ENCODE peak calls at places on chromosomes 11 and 22, in eight cellular contexts. One of them, this sample, is unnamed.

GRCh38 chr11:69283446-69283845 is 10.5 kb upstream of the MYEOV start:
- DNase-seq in A549: no peak
- DNase-seq in H1: no peak
- DNase-seq in IMR-90: no peak
- DNase-seq in GM12878: no peak
- DNase-seq in K562: no peak
- DNase-seq in WTC11: no peak
- DNase-seq in HepG2: no peak
- DNase-seq in this sample: no peak

GRCh38 chr22:45877036-45877380 is 100.0 kb downstream of the WNT7B start:
- DNase-seq in A549: no peak
- DNase-seq in H1: peak
- DNase-seq in IMR-90: no peak
- DNase-seq in GM12878: no peak
- DNase-seq in K562: no peak
- DNase-seq in WTC11: no peak
- DNase-seq in HepG2: no peak
- DNase-seq in this sample: no peak

GRCh38 chr11:36240746-36241295 is 48.4 kb downstream of the COMMD9 start:
- DNase-seq in A549: no peak
- DNase-seq in H1: no peak
- DNase-seq in IMR-90: no peak
- DNase-seq in GM12878: no peak
- DNase-seq in K562: no peak
- DNase-seq in WTC11: no peak
- DNase-seq in HepG2: no peak
- DNase-seq in this sample: peak

GRCh38 chr11:64445651-64446050 is 86.7 kb downstream of the RPS6KA4 start:
- DNase-seq in A549: no peak
- DNase-seq in H1: no peak
- DNase-seq in IMR-90: no peak
- DNase-seq in GM12878: no peak
- DNase-seq in K562: no peak
- DNase-seq in WTC11: no peak
- DNase-seq in HepG2: no peak
- DNase-seq in this sample: no peak

GRCh38 chr11:95296165-95296564 is 65.2 kb upstream of the SESN3 start:
- DNase-seq in A549: no peak
- DNase-seq in H1: no peak
- DNase-seq in IMR-90: no peak
- DNase-seq in GM12878: no peak
- DNase-seq in K562: no peak
- DNase-seq in WTC11: no peak
- DNase-seq in HepG2: no peak
- DNase-seq in this sample: peak

GRCh38 chr11:58676563-58677135 is 54.2 kb downstream of the CNTF start:
- DNase-seq in A549: no peak
- DNase-seq in H1: no peak
- DNase-seq in IMR-90: no peak
- DNase-seq in GM12878: no peak
- DNase-seq in K562: no peak
- DNase-seq in WTC11: no peak
- DNase-seq in HepG2: no peak
- DNase-seq in this sample: no peak

GRCh38 chr11:426851-427250 is 12.1 kb upstream of the SIGIRR start:
- DNase-seq in A549: no peak
- DNase-seq in H1: no peak
- DNase-seq in IMR-90: no peak
- DNase-seq in GM12878: no peak
- DNase-seq in K562: no peak
- DNase-seq in WTC11: no peak
- DNase-seq in HepG2: no peak
- DNase-seq in this sample: no peak

GRCh38 chr22:42766860-42767259 is 46.2 kb upstream of the A4GALT start:
- DNase-seq in A549: no peak
- DNase-seq in H1: no peak
- DNase-seq in IMR-90: no peak
- DNase-seq in GM12878: no peak
- DNase-seq in K562: no peak
- DNase-seq in WTC11: no peak
- DNase-seq in HepG2: no peak
- DNase-seq in this sample: no peak

GRCh38 chr22:42793848-42794405 is 63.1 kb downstream of the ARFGAP3 start:
- DNase-seq in A549: no peak
- DNase-seq in H1: no peak
- DNase-seq in IMR-90: no peak
- DNase-seq in GM12878: no peak
- DNase-seq in K562: no peak
- DNase-seq in WTC11: no peak
- DNase-seq in HepG2: no peak
- DNase-seq in this sample: no peak

GRCh38 chr11:79049627-79050238 is 391.1 kb downstream of the TENM4 start:
- DNase-seq in A549: no peak
- DNase-seq in H1: no peak
- DNase-seq in IMR-90: no peak
- DNase-seq in GM12878: no peak
- DNase-seq in K562: no peak
- DNase-seq in WTC11: no peak
- DNase-seq in HepG2: peak
- DNase-seq in this sample: no peak

GRCh38 chr11:8070417-8071101 is 10.5 kb upstream of the TUB start:
- DNase-seq in A549: peak
- DNase-seq in H1: no peak
- DNase-seq in IMR-90: peak
- DNase-seq in GM12878: no peak
- DNase-seq in K562: peak
- DNase-seq in WTC11: no peak
- DNase-seq in HepG2: peak
- DNase-seq in this sample: peak

GRCh38 chr22:44804327-44804726 is 52.0 kb downstream of the ARHGAP8 start:
- DNase-seq in A549: no peak
- DNase-seq in H1: no peak
- DNase-seq in IMR-90: no peak
- DNase-seq in GM12878: no peak
- DNase-seq in K562: no peak
- DNase-seq in WTC11: no peak
- DNase-seq in HepG2: no peak
- DNase-seq in this sample: no peak

GRCh38 chr22:41488076-41488475 is 19.2 kb downstream of the ACO2 start:
- DNase-seq in A549: no peak
- DNase-seq in H1: no peak
- DNase-seq in IMR-90: no peak
- DNase-seq in GM12878: no peak
- DNase-seq in K562: no peak
- DNase-seq in WTC11: no peak
- DNase-seq in HepG2: no peak
- DNase-seq in this sample: no peak

GRCh38 chr11:93131709-93132108 is 66.1 kb downstream of the SLC36A4 start:
- DNase-seq in A549: no peak
- DNase-seq in H1: no peak
- DNase-seq in IMR-90: no peak
- DNase-seq in GM12878: no peak
- DNase-seq in K562: no peak
- DNase-seq in WTC11: no peak
- DNase-seq in HepG2: peak
- DNase-seq in this sample: no peak

GRCh38 chr11:121071456-121072236 is 29.4 kb upstream of the TECTA start:
- DNase-seq in A549: no peak
- DNase-seq in H1: no peak
- DNase-seq in IMR-90: no peak
- DNase-seq in GM12878: no peak
- DNase-seq in K562: peak
- DNase-seq in WTC11: no peak
- DNase-seq in HepG2: peak
- DNase-seq in this sample: no peak

GRCh38 chr22:24145446-24146189 is 35.7 kb upstream of the SUSD2 start:
- DNase-seq in A549: no peak
- DNase-seq in H1: no peak
- DNase-seq in IMR-90: no peak
- DNase-seq in GM12878: no peak
- DNase-seq in K562: no peak
- DNase-seq in WTC11: no peak
- DNase-seq in HepG2: no peak
- DNase-seq in this sample: no peak

GRCh38 chr11:71251761-71252433 is 480 bp downstream of the SHANK2 start:
- DNase-seq in A549: peak
- DNase-seq in H1: peak
- DNase-seq in IMR-90: no peak
- DNase-seq in GM12878: no peak
- DNase-seq in K562: no peak
- DNase-seq in WTC11: peak
- DNase-seq in HepG2: no peak
- DNase-seq in this sample: peak

GRCh38 chr11:102476069-102476468 is 23.5 kb upstream of the TMEM123 start:
- DNase-seq in A549: no peak
- DNase-seq in H1: no peak
- DNase-seq in IMR-90: peak
- DNase-seq in GM12878: no peak
- DNase-seq in K562: no peak
- DNase-seq in WTC11: no peak
- DNase-seq in HepG2: no peak
- DNase-seq in this sample: no peak

GRCh38 chr11:28104984-28105383 is 3.0 kb downstream of the KIF18A start:
- DNase-seq in A549: no peak
- DNase-seq in H1: no peak
- DNase-seq in IMR-90: no peak
- DNase-seq in GM12878: no peak
- DNase-seq in K562: no peak
- DNase-seq in WTC11: no peak
- DNase-seq in HepG2: no peak
- DNase-seq in this sample: no peak

GRCh38 chr11:61507962-61508824 is at the start of gene LRRC10B:
- DNase-seq in A549: no peak
- DNase-seq in H1: peak
- DNase-seq in IMR-90: no peak
- DNase-seq in GM12878: no peak
- DNase-seq in K562: peak
- DNase-seq in WTC11: peak
- DNase-seq in HepG2: no peak
- DNase-seq in this sample: peak

GRCh38 chr11:76788661-76789442 is 5.7 kb downstream of the TSKU start:
- DNase-seq in A549: no peak
- DNase-seq in H1: no peak
- DNase-seq in IMR-90: no peak
- DNase-seq in GM12878: no peak
- DNase-seq in K562: no peak
- DNase-seq in WTC11: no peak
- DNase-seq in HepG2: peak
- DNase-seq in this sample: no peak

GRCh38 chr22:46297151-46297819 is 615 bp downstream of the GTSE1 start:
- DNase-seq in A549: no peak
- DNase-seq in H1: no peak
- DNase-seq in IMR-90: peak
- DNase-seq in GM12878: no peak
- DNase-seq in K562: peak
- DNase-seq in WTC11: peak
- DNase-seq in HepG2: peak
- DNase-seq in this sample: no peak

GRCh38 chr22:44024288-44024908 is at the start of gene PARVB:
- DNase-seq in A549: no peak
- DNase-seq in H1: peak
- DNase-seq in IMR-90: no peak
- DNase-seq in GM12878: no peak
- DNase-seq in K562: peak
- DNase-seq in WTC11: peak
- DNase-seq in HepG2: no peak
- DNase-seq in this sample: peak

GRCh38 chr11:59818572-59818971 is 8.0 kb upstream of the MRPL16 start:
- DNase-seq in A549: no peak
- DNase-seq in H1: no peak
- DNase-seq in IMR-90: no peak
- DNase-seq in GM12878: no peak
- DNase-seq in K562: no peak
- DNase-seq in WTC11: no peak
- DNase-seq in HepG2: no peak
- DNase-seq in this sample: no peak

DNA sequence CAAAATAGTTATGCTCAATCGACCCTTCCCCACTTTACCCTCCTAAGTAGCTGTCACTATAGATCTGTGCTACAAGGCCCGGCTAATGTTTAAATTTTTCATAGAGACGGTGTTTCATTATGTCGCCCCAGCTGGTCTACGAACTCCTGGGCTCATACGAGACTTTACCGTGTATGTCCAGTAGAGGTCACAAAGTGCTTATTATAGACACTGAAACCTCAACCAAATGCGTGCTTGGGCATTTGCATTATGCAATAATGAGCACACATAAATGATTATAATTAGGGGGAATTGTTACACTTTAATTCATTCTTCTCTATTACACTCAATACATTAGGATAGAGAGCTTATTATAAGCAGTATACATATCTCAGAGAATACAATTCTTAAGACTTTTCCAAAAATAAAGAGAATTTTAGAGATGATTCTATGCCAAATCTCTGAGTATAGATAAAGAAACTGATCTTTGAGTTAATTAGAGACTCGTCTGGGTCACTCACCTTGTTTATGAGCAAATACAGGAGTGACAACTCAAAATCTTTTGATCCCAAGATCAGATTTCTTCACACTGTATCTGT is 12.5 kb upstream of the MRPL16 start:
- DNase-seq in A549: peak
- DNase-seq in H1: no peak
- DNase-seq in IMR-90: peak
- DNase-seq in GM12878: no peak
- DNase-seq in K562: peak
- DNase-seq in WTC11: peak
- DNase-seq in HepG2: peak
- DNase-seq in this sample: peak
- TF ChIP-seq USF2 in A549: no peak
- TF ChIP-seq USF2 in H1: no peak
- TF ChIP-seq USF2 in IMR-90: no peak
- TF ChIP-seq USF2 in GM12878: no peak
- TF ChIP-seq USF2 in K562: no peak
- TF ChIP-seq USF2 in WTC11: no peak
- TF ChIP-seq USF2 in HepG2: no peak
- TF ChIP-seq USF2 in this sample: no peak

GRCh38 chr22:30949934-30950660 is 18.5 kb downstream of the MORC2 start:
- DNase-seq in A549: no peak
- DNase-seq in H1: no peak
- DNase-seq in IMR-90: no peak
- DNase-seq in GM12878: no peak
- DNase-seq in K562: no peak
- DNase-seq in WTC11: no peak
- DNase-seq in HepG2: no peak
- DNase-seq in this sample: no peak
- TF ChIP-seq CTCF in A549: no peak
- TF ChIP-seq CTCF in H1: no peak
- TF ChIP-seq CTCF in IMR-90: peak
- TF ChIP-seq CTCF in GM12878: no peak
- TF ChIP-seq CTCF in K562: no peak
- TF ChIP-seq CTCF in WTC11: no peak
- TF ChIP-seq CTCF in HepG2: peak
- TF ChIP-seq CTCF in this sample: no peak

GRCh38 chr11:10658621-10659338 is 34.8 kb downstream of the IRAG1 start:
- DNase-seq in A549: no peak
- DNase-seq in H1: no peak
- DNase-seq in IMR-90: no peak
- DNase-seq in GM12878: no peak
- DNase-seq in K562: no peak
- DNase-seq in WTC11: no peak
- DNase-seq in HepG2: no peak
- DNase-seq in this sample: no peak
- TF ChIP-seq USF2 in A549: no peak
- TF ChIP-seq USF2 in H1: no peak
- TF ChIP-seq USF2 in IMR-90: no peak
- TF ChIP-seq USF2 in GM12878: no peak
- TF ChIP-seq USF2 in K562: no peak
- TF ChIP-seq USF2 in WTC11: no peak
- TF ChIP-seq USF2 in HepG2: no peak
- TF ChIP-seq USF2 in this sample: no peak

GRCh38 chr11:29962243-29962642 is 54.6 kb downstream of the KCNA4 start:
- DNase-seq in A549: no peak
- DNase-seq in H1: peak
- DNase-seq in IMR-90: no peak
- DNase-seq in GM12878: no peak
- DNase-seq in K562: no peak
- DNase-seq in WTC11: peak
- DNase-seq in HepG2: no peak
- DNase-seq in this sample: no peak
- TF ChIP-seq CTCF in A549: no peak
- TF ChIP-seq CTCF in H1: no peak
- TF ChIP-seq CTCF in IMR-90: no peak
- TF ChIP-seq CTCF in GM12878: peak
- TF ChIP-seq CTCF in K562: no peak
- TF ChIP-seq CTCF in WTC11: peak
- TF ChIP-seq CTCF in HepG2: no peak
- TF ChIP-seq CTCF in this sample: peak

This sample was measured in SK-N-SH.